ENCODE peak calls at places on chromosomes 1 and 21, in four cellular contexts. One of them, this sample, is unnamed.

GRCh38 chr1:7535934-7536878 is 234.9 kb upstream of the VAMP3 start:
- DNase-seq in activated T-helper 9 cell treated with anti-CD3 and anti-CD28 coated beads, Interleukin-2, amount 50 U/mL, for 16 hours: no peak
- DNase-seq in hypothalamus: no peak
- DNase-seq in D341Med: no peak
- DNase-seq in this sample: no peak

GRCh38 chr1:79667848-79668696 is 661.5 kb upstream of the ADGRL4 start:
- DNase-seq in activated T-helper 9 cell treated with anti-CD3 and anti-CD28 coated beads, Interleukin-2, amount 50 U/mL, for 16 hours: no peak
- DNase-seq in hypothalamus: no peak
- DNase-seq in D341Med: no peak
- DNase-seq in this sample: no peak

GRCh38 chr1:118649406-118649805 is 338.7 kb downstream of the TBX15 start:
- DNase-seq in activated T-helper 9 cell treated with anti-CD3 and anti-CD28 coated beads, Interleukin-2, amount 50 U/mL, for 16 hours: no peak
- DNase-seq in hypothalamus: no peak
- DNase-seq in D341Med: no peak
- DNase-seq in this sample: no peak

GRCh38 chr1:14848621-14849020 is 250.1 kb downstream of the KAZN start:
- DNase-seq in activated T-helper 9 cell treated with anti-CD3 and anti-CD28 coated beads, Interleukin-2, amount 50 U/mL, for 16 hours: no peak
- DNase-seq in hypothalamus: no peak
- DNase-seq in D341Med: no peak
- DNase-seq in this sample: no peak

GRCh38 chr1:39462074-39462473 is 29.4 kb upstream of the BMP8A start:
- DNase-seq in activated T-helper 9 cell treated with anti-CD3 and anti-CD28 coated beads, Interleukin-2, amount 50 U/mL, for 16 hours: no peak
- DNase-seq in hypothalamus: no peak
- DNase-seq in D341Med: no peak
- DNase-seq in this sample: no peak

GRCh38 chr1:152459596-152460528 is 45.8 kb upstream of the CRNN start:
- DNase-seq in activated T-helper 9 cell treated with anti-CD3 and anti-CD28 coated beads, Interleukin-2, amount 50 U/mL, for 16 hours: peak
- DNase-seq in hypothalamus: no peak
- DNase-seq in D341Med: peak
- DNase-seq in this sample: no peak

GRCh38 chr1:1001057-1001630 is 1.2 kb upstream of the HES4 start:
- DNase-seq in activated T-helper 9 cell treated with anti-CD3 and anti-CD28 coated beads, Interleukin-2, amount 50 U/mL, for 16 hours: no peak
- DNase-seq in hypothalamus: no peak
- DNase-seq in D341Med: no peak
- DNase-seq in this sample: no peak

GRCh38 chr1:223712184-223712855 is at the start of gene CAPN2:
- DNase-seq in activated T-helper 9 cell treated with anti-CD3 and anti-CD28 coated beads, Interleukin-2, amount 50 U/mL, for 16 hours: peak
- DNase-seq in hypothalamus: peak
- DNase-seq in D341Med: peak
- DNase-seq in this sample: no peak

GRCh38 chr21:23217597-23217996 is 2219.4 kb downstream of the NCAM2 start:
- DNase-seq in activated T-helper 9 cell treated with anti-CD3 and anti-CD28 coated beads, Interleukin-2, amount 50 U/mL, for 16 hours: no peak
- DNase-seq in hypothalamus: no peak
- DNase-seq in D341Med: no peak
- DNase-seq in this sample: no peak

GRCh38 chr1:42320689-42321088 is 14.3 kb downstream of the FOXJ3 start:
- DNase-seq in activated T-helper 9 cell treated with anti-CD3 and anti-CD28 coated beads, Interleukin-2, amount 50 U/mL, for 16 hours: no peak
- DNase-seq in hypothalamus: no peak
- DNase-seq in D341Med: no peak
- DNase-seq in this sample: no peak

GRCh38 chr1:223257856-223258255 is 106.1 kb downstream of the SUSD4 start:
- DNase-seq in activated T-helper 9 cell treated with anti-CD3 and anti-CD28 coated beads, Interleukin-2, amount 50 U/mL, for 16 hours: no peak
- DNase-seq in hypothalamus: no peak
- DNase-seq in D341Med: no peak
- DNase-seq in this sample: no peak

GRCh38 chr1:109272831-109273547 is 10.0 kb downstream of the PSRC1 start:
- DNase-seq in activated T-helper 9 cell treated with anti-CD3 and anti-CD28 coated beads, Interleukin-2, amount 50 U/mL, for 16 hours: no peak
- DNase-seq in hypothalamus: no peak
- DNase-seq in D341Med: no peak
- DNase-seq in this sample: no peak

GRCh38 chr1:81717230-81717629 is 83.5 kb upstream of the ADGRL2 start:
- DNase-seq in activated T-helper 9 cell treated with anti-CD3 and anti-CD28 coated beads, Interleukin-2, amount 50 U/mL, for 16 hours: no peak
- DNase-seq in hypothalamus: no peak
- DNase-seq in D341Med: no peak
- DNase-seq in this sample: no peak

GRCh38 chr1:178713270-178713669 is 11.8 kb upstream of the RALGPS2 start:
- DNase-seq in activated T-helper 9 cell treated with anti-CD3 and anti-CD28 coated beads, Interleukin-2, amount 50 U/mL, for 16 hours: no peak
- DNase-seq in hypothalamus: no peak
- DNase-seq in D341Med: no peak
- DNase-seq in this sample: no peak

GRCh38 chr21:43318841-43319781 is 107.8 kb downstream of the SIK1 start:
- DNase-seq in activated T-helper 9 cell treated with anti-CD3 and anti-CD28 coated beads, Interleukin-2, amount 50 U/mL, for 16 hours: no peak
- DNase-seq in hypothalamus: no peak
- DNase-seq in D341Med: no peak
- DNase-seq in this sample: no peak

GRCh38 chr1:230808268-230808872 is 60.0 kb downstream of the C1orf198 start:
- DNase-seq in activated T-helper 9 cell treated with anti-CD3 and anti-CD28 coated beads, Interleukin-2, amount 50 U/mL, for 16 hours: no peak
- DNase-seq in hypothalamus: no peak
- DNase-seq in D341Med: no peak
- DNase-seq in this sample: no peak

GRCh38 chr21:40422851-40423635 is 423.9 kb downstream of the DSCAM start:
- DNase-seq in activated T-helper 9 cell treated with anti-CD3 and anti-CD28 coated beads, Interleukin-2, amount 50 U/mL, for 16 hours: no peak
- DNase-seq in hypothalamus: no peak
- DNase-seq in D341Med: no peak
- DNase-seq in this sample: no peak

GRCh38 chr1:27428316-27429028 is 36.0 kb downstream of the GPR3 start:
- DNase-seq in activated T-helper 9 cell treated with anti-CD3 and anti-CD28 coated beads, Interleukin-2, amount 50 U/mL, for 16 hours: no peak
- DNase-seq in hypothalamus: no peak
- DNase-seq in D341Med: no peak
- DNase-seq in this sample: no peak

GRCh38 chr1:201466492-201466891 is 2.5 kb downstream of the PHLDA3 start:
- DNase-seq in activated T-helper 9 cell treated with anti-CD3 and anti-CD28 coated beads, Interleukin-2, amount 50 U/mL, for 16 hours: no peak
- DNase-seq in hypothalamus: no peak
- DNase-seq in D341Med: no peak
- DNase-seq in this sample: no peak

GRCh38 chr1:26296340-26297056 is 9.9 kb downstream of the UBXN11 start:
- DNase-seq in activated T-helper 9 cell treated with anti-CD3 and anti-CD28 coated beads, Interleukin-2, amount 50 U/mL, for 16 hours: no peak
- DNase-seq in hypothalamus: no peak
- DNase-seq in D341Med: no peak
- DNase-seq in this sample: no peak

GRCh38 chr1:153058826-153059784 is 1.8 kb upstream of the SPRR2A start:
- DNase-seq in activated T-helper 9 cell treated with anti-CD3 and anti-CD28 coated beads, Interleukin-2, amount 50 U/mL, for 16 hours: no peak
- DNase-seq in hypothalamus: no peak
- DNase-seq in D341Med: no peak
- DNase-seq in this sample: no peak

GRCh38 chr1:71640131-71640530 is 559.3 kb upstream of the ZRANB2 start:
- DNase-seq in activated T-helper 9 cell treated with anti-CD3 and anti-CD28 coated beads, Interleukin-2, amount 50 U/mL, for 16 hours: no peak
- DNase-seq in hypothalamus: no peak
- DNase-seq in D341Med: no peak
- DNase-seq in this sample: no peak

GRCh38 chr21:25607812-25608737 is 794 bp upstream of the MRPL39 start:
- DNase-seq in activated T-helper 9 cell treated with anti-CD3 and anti-CD28 coated beads, Interleukin-2, amount 50 U/mL, for 16 hours: peak
- DNase-seq in hypothalamus: peak
- DNase-seq in D341Med: peak
- DNase-seq in this sample: no peak

GRCh38 chr1:59532102-59532501 is 235.2 kb downstream of the FGGY start:
- DNase-seq in activated T-helper 9 cell treated with anti-CD3 and anti-CD28 coated beads, Interleukin-2, amount 50 U/mL, for 16 hours: no peak
- DNase-seq in hypothalamus: no peak
- DNase-seq in D341Med: no peak
- DNase-seq in this sample: no peak

GRCh38 chr21:44737706-44738354 is 26.5 kb upstream of the TSPEAR start:
- DNase-seq in activated T-helper 9 cell treated with anti-CD3 and anti-CD28 coated beads, Interleukin-2, amount 50 U/mL, for 16 hours: no peak
- DNase-seq in hypothalamus: no peak
- DNase-seq in D341Med: no peak
- DNase-seq in this sample: no peak